ENCODE peak calls at places on chromosomes 5 and 9, in five cellular contexts. C is SK-N-SH, Q is astrocyte, K is A549, H is foreskin fibroblast. G is an unnamed sample.

GRCh38 chr9:134427153-134427782 is 101.0 kb downstream of the RXRA start:
- DNase-seq in C (no peak), Q (no peak), K (no peak), H (no peak), G (no peak)

GRCh38 chr9:3526903-3527652 is 1.3 kb upstream of the RFX3 start:
- DNase-seq in C (peak), Q (no peak), K (peak), H (no peak), G (no peak)

GRCh38 chr5:115457985-115458384 is 86.6 kb downstream of the FEM1C start:
- DNase-seq in C (no peak), Q (peak), K (no peak), H (peak), G (no peak)

GRCh38 chr9:87803623-87804345 is 77.9 kb downstream of the CTSL start:
- DNase-seq in C (no peak), Q (no peak), K (no peak), H (no peak), G (no peak)

GRCh38 chr5:157469687-157470086 is 9.7 kb downstream of the NIPAL4 start:
- DNase-seq in C (no peak), Q (no peak), K (no peak), H (no peak), G (no peak)

GRCh38 chr5:81838307-81838906 is 87.5 kb upstream of the SSBP2 start:
- DNase-seq in C (no peak), Q (no peak), K (peak), H (peak), G (no peak)

GRCh38 chr9:110078626-110079025 is 129.3 kb downstream of the C9orf152 start:
- DNase-seq in C (no peak), Q (no peak), K (no peak), H (no peak), G (no peak)

GRCh38 chr5:32814141-32814540 is 103.0 kb downstream of the NPR3 start:
- DNase-seq in C (no peak), Q (peak), K (no peak), H (peak), G (no peak)

GRCh38 chr9:117286245-117286644 is 128.6 kb downstream of the ASTN2 start:
- DNase-seq in C (no peak), Q (no peak), K (no peak), H (no peak), G (no peak)

GRCh38 chr5:9408964-9409363 is 136.9 kb downstream of the SEMA5A start:
- DNase-seq in C (no peak), Q (no peak), K (no peak), H (no peak), G (no peak)

GRCh38 chr5:58582004-58582403 is 871 bp upstream of the RAB3C start:
- DNase-seq in C (peak), Q (no peak), K (no peak), H (peak), G (no peak)

GRCh38 chr5:133295520-133295919 is 243.7 kb downstream of the HSPA4 start:
- DNase-seq in C (no peak), Q (peak), K (no peak), H (no peak), G (no peak)

GRCh38 chr5:171705036-171705435 is 80.6 kb upstream of the SMIM23 start:
- DNase-seq in C (no peak), Q (no peak), K (no peak), H (no peak), G (no peak)

GRCh38 chr5:180080670-180081280 is 9.2 kb upstream of the RNF130 start:
- DNase-seq in C (no peak), Q (no peak), K (no peak), H (no peak), G (no peak)

GRCh38 chr5:167949435-167949834 is 342.0 kb upstream of the WWC1 start:
- DNase-seq in C (no peak), Q (no peak), K (no peak), H (no peak), G (no peak)

GRCh38 chr9:122580360-122580759 is 2.8 kb downstream of the OR1L8 start:
- DNase-seq in C (no peak), Q (peak), K (peak), H (peak), G (peak)

GRCh38 chr9:123063172-123063508 is 29.7 kb downstream of the GPR21 start:
- DNase-seq in C (no peak), Q (peak), K (no peak), H (peak), G (no peak)

GRCh38 chr5:17070646-17071045 is 134.6 kb upstream of the MYO10 start:
- DNase-seq in C (no peak), Q (no peak), K (no peak), H (no peak), G (no peak)

GRCh38 chr5:59923465-59923864 is 29.9 kb upstream of the PDE4D start:
- DNase-seq in C (no peak), Q (peak), K (peak), H (peak), G (peak)

GRCh38 chr5:62938927-62939326 is 360.3 kb downstream of the LRRC70 start:
- DNase-seq in C (no peak), Q (no peak), K (no peak), H (no peak), G (no peak)

GRCh38 chr5:146073239-146073900 is 32.0 kb downstream of the PLAC8L1 start:
- DNase-seq in C (peak), Q (no peak), K (no peak), H (no peak), G (no peak)

DNA sequence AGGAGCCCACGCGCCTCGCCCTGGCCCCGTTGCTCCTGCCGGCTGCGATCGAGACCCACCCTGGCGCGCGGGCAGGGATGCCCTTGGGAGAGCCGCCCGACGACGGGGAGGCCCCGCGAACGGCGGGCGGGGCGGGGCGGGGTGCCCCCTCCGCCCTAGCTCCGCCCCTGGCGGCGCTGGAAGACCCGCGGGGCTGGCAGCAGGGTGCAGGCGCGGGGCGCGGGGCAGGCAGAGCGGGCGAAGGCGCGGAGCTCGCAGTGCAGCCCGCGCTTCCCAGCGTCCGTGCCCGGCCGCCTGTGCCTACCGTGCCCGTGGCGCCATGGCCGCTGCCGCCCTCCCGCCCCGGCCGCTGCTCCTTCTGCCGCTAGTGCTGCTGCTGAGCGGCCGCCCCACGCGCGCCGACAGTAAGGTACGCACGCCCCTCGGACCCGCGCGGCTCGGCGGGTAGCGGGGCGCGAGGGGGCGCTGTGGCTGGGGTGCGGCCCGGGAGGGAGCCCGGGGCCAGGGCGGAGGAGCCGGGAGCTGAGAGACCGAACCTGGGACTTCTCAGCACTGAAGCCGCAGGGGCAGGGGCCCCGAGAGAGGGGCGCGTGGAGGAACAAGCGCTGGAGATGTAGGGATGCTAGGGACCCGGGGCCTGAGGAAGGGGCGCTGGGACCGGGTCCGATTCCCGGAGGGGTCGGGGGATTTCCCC is at the start of gene OLFML2A:
- DNase-seq in C (peak), Q (no peak), K (peak), H (peak), G (no peak)
- TF ChIP-seq CTCF in C (peak), Q (no peak), K (peak), H (peak), G (peak)

GRCh38 chr9:136742640-136743391 is at the start of gene LCN10:
- DNase-seq in C (peak), Q (no peak), K (no peak), H (no peak), G (no peak)
- H3K4me3 ChIP-seq in C (no peak), Q (no peak), K (no peak), H (no peak), G (no peak)

DNA sequence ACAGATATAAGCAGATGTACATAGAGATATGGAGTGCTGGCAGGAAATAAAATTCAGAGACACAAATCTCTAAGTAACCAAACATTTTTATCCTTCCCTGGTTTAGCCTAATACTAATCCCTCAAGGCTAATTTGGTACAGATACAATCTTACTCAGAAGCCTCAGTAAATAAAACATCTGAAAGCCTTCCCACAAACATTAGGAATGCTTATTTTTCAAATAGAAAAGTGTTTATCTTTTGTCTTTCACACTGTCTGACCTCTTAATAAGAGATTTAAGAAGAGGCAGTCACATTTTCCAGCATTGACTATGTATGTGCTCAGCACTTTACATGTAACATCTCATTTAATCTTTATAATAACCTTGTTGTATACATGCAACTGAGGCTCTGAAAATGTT is 399.4 kb downstream of the ARRDC3 start:
- DNase-seq in C (peak), Q (peak), K (peak), H (no peak), G (no peak)
- TF ChIP-seq CTCF in C (no peak), Q (no peak), K (no peak), H (no peak), G (no peak)

DNA sequence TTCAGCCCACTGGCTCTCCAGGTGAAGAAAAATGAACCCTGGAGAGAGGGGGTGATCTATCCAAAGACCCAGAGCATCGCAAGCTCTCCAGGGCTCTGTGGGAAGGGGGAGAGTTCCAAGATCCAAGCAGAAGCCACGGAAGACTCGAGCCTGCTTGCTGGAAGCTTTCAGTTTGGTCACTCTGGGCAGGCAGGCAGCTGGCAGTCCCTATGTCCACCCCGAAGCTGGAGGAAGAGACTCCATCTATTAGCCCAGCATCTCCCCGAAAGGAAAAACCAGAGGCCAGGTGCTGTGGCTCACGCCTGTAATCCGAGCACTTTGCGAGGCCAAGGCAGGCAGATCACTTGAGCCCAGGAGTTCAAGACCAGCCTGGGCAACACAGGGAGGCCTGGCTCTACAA is 10.7 kb upstream of the SPARC start:
- DNase-seq in C (no peak), Q (no peak), K (no peak), H (peak), G (no peak)
- H3K4me3 ChIP-seq in C (no peak), Q (no peak), K (no peak), H (no peak), G (no peak)

GRCh38 chr9:133118179-133118520 is 2.9 kb downstream of the RALGDS start:
- DNase-seq in C (no peak), Q (no peak), K (no peak), H (no peak), G (no peak)
- TF ChIP-seq CTCF in C (no peak), Q (no peak), K (no peak), H (no peak), G (no peak)

DNA sequence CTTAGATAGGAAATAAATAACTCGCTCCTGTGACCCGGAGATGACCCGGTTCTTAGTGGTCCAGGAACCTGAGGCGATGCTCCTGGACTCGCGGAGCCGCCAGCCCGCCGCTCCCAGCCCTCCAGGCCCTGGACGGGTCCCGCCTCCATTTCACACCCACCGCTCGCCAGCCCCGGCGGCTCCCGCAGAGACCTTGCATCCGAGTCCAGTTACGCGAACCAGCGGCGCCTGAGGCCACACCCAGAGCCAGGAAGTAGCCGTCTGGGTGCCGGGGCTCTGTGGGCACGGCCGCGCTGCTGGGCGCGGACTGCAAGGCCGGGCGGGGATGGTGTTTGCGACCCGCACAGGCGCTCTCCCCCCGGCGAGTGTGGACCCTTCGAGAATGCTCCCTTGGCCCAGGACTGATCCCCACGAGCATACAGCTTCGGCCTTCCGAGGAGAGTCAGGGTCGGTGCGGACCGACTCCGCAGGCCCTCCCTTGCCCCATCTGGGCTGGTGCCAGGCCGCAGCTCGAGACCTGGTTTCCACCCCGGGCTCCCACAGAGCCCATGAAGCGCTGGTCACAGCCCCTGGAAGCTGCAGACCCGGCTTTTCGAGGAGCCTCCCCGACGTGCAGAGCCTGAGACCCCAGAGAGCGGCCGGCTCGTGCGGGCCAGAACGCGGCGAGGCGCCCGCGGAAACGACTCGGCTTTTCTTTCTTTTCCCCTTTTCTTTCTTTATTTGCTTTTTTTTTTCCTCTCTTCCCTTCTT is 5.2 kb upstream of the BARX1 start:
- DNase-seq in C (peak), Q (no peak), K (no peak), H (no peak), G (no peak)
- H3K4me3 ChIP-seq in C (no peak), Q (no peak), K (no peak), H (no peak), G (no peak)

DNA sequence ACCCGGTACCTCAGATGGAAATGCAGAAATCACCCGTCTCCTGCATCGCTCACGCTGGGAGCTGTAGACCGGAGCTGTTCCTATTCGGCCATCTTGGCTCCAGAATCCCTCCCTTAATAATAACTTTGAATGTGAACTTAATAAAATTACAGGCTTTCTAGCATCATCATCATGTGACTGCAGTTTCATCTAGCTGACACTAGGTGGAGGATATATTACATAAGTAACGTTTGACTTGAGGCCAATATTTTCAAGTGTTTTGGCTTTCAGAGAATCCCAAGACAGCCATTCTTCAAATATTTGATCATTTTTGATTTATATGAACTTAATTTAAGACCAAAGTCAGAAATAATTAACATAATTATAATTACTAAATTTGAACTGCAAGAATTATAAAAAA is 474.9 kb upstream of the CDH10 start:
- DNase-seq in C (peak), Q (peak), K (peak), H (no peak), G (no peak)
- TF ChIP-seq CTCF in C (peak), Q (peak), K (no peak), H (no peak), G (no peak)

DNA sequence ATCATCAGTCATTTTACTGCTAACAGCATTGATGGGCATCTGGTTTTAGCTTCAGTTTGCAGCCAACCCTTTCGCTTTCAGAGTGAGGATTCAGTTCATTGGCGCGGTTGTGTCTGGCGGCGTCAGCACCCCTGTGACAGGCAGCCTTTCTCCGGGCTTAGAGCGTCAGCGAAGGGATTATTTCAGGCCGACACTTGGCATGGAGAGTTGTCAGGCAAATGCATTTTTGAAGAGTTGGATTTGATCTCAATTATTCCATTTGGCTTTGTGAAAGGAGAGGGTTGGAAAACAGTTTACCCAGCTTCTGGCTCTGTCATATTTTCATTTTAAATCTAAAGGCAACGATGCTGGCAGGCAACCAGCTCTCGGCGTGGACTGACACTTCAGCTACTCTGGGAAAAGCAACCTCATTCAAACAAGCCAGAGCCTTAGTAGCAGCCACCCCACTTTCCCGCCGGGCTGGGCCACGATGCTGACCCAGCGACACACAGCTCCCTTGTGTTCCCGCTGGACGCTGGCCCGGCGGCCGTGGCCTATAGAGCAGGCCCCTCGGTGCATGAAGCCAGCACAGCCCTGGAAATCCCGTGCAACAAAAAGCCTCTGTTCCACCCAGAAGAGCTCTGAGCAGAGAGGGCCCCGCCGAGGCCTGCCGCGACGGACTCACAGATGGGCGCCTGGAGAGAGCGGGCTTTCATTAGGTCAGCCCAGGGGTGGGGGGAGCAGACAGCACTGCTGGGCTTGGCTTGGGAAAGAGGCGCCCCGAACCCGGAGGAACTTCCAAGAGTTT is 28.9 kb upstream of the LPCAT1 start:
- DNase-seq in C (no peak), Q (peak), K (no peak), H (no peak), G (no peak)
- H3K4me3 ChIP-seq in C (no peak), Q (peak), K (no peak), H (no peak), G (no peak)

G was measured in HFF-Myc.